ENCODE peak calls at places on chromosomes 3 and 15, in seven cellular contexts. W, K, A, P, U, B and H are unnamed samples.

GRCh38 chr3:14550651-14551611 is 10.8 kb upstream of the GRIP2 start:
- DNase-seq in W (no peak), P (no peak), A (no peak), B (no peak), K (peak), U (no peak), H (no peak)

GRCh38 chr3:45145681-45146614 is at the start of gene CDCP1:
- DNase-seq in U (no peak), B (peak), P (peak), A (no peak), K (no peak), W (no peak), H (no peak)

GRCh38 chr3:197478746-197479668 is 76.8 kb downstream of the BDH1 start:
- DNase-seq in P (peak), A (no peak), B (no peak), W (no peak), U (no peak), K (peak), H (no peak)

GRCh38 chr3:101279765-101280385 is 40.5 kb downstream of the IMPG2 start:
- DNase-seq in W (no peak), U (no peak), B (no peak), P (no peak), K (no peak), A (no peak), H (no peak)

GRCh38 chr3:165984589-165984988 is 147.4 kb upstream of the BCHE start:
- DNase-seq in P (no peak), W (no peak), K (no peak), A (no peak), U (no peak), B (no peak), H (no peak)

GRCh38 chr15:59290311-59291213 is 82.1 kb downstream of the MYO1E start:
- DNase-seq in K (no peak), B (peak), P (no peak), A (no peak), U (no peak), W (no peak), H (no peak)

GRCh38 chr15:89462198-89462912 is 34.0 kb downstream of the RHCG start:
- DNase-seq in K (peak), P (peak), U (no peak), W (no peak), A (no peak), B (no peak), H (no peak)

GRCh38 chr3:133301194-133301593 is 98.7 kb upstream of the BFSP2 start:
- DNase-seq in W (no peak), K (peak), B (no peak), A (no peak), P (no peak), U (no peak), H (no peak)

GRCh38 chr15:71802770-71803169 is 7.6 kb upstream of the NR2E3 start:
- DNase-seq in K (no peak), P (no peak), B (peak), W (no peak), A (no peak), U (peak), H (peak)

GRCh38 chr3:57646723-57647122 is 46.2 kb downstream of the DENND6A start:
- DNase-seq in B (no peak), U (no peak), P (peak), A (no peak), W (no peak), K (peak), H (no peak)

GRCh38 chr3:172094621-172095557 is 55.5 kb downstream of the FNDC3B start:
- DNase-seq in B (peak), W (no peak), P (no peak), A (no peak), U (peak), K (no peak), H (no peak)

GRCh38 chr15:95845862-95846515 is 484.5 kb upstream of the NR2F2 start:
- DNase-seq in K (no peak), B (no peak), P (peak), U (peak), W (peak), A (no peak), H (no peak)

GRCh38 chr3:193722566-193722965 is 129.6 kb downstream of the OPA1 start:
- DNase-seq in B (no peak), U (no peak), A (no peak), K (no peak), W (no peak), P (no peak), H (no peak)

GRCh38 chr3:99286266-99286845 is 352.0 kb upstream of the COL8A1 start:
- DNase-seq in A (no peak), K (peak), W (no peak), U (no peak), P (peak), B (no peak), H (no peak)

GRCh38 chr15:26298666-26299065 is 435.5 kb upstream of the ATP10A start:
- DNase-seq in A (no peak), U (no peak), W (no peak), B (no peak), P (no peak), K (no peak), H (no peak)

GRCh38 chr3:10553586-10554235 is 48.3 kb upstream of the ATP2B2 start:
- DNase-seq in B (no peak), U (no peak), W (peak), P (no peak), K (no peak), A (peak), H (peak)

GRCh38 chr3:56985460-56986327 is 74.8 kb upstream of the SPATA12 start:
- DNase-seq in K (peak), A (no peak), U (no peak), P (no peak), W (no peak), B (no peak), H (no peak)

GRCh38 chr3:45949432-45949831 is 6.2 kb downstream of the CXCR6 start:
- DNase-seq in K (no peak), A (no peak), B (no peak), U (no peak), W (no peak), P (no peak), H (no peak)

GRCh38 chr15:101499863-101500713 is 10.6 kb upstream of the PCSK6 start:
- DNase-seq in U (peak), K (no peak), B (peak), P (peak), W (no peak), A (peak), H (no peak)

GRCh38 chr3:40593351-40593750 is 68.6 kb downstream of the ZNF621 start:
- DNase-seq in P (no peak), A (no peak), B (no peak), K (no peak), U (no peak), W (no peak), H (no peak)

GRCh38 chr15:41578736-41579383 is 19.8 kb downstream of the TYRO3 start:
- DNase-seq in A (no peak), K (no peak), B (no peak), W (no peak), U (no peak), P (no peak), H (no peak)

GRCh38 chr3:158127250-158128219 is 17.6 kb downstream of the RSRC1 start:
- DNase-seq in A (no peak), U (peak), W (no peak), B (no peak), K (peak), P (peak), H (no peak)

GRCh38 chr3:111033470-111034108 is 38.0 kb upstream of the NECTIN3 start:
- DNase-seq in K (no peak), W (no peak), P (no peak), U (no peak), B (no peak), A (no peak), H (no peak)

GRCh38 chr3:144763878-144764454 is 792.3 kb downstream of the DIPK2A start:
- DNase-seq in K (no peak), A (no peak), P (peak), W (no peak), U (peak), B (no peak), H (no peak)

GRCh38 chr3:114299421-114299820 is 5.6 kb downstream of the TIGIT start:
- DNase-seq in B (no peak), A (no peak), K (peak), W (peak), P (peak), U (no peak), H (no peak)

GRCh38 chr15:90132437-90132836 is 30.2 kb upstream of the IDH2 start:
- DNase-seq in W (no peak), K (no peak), A (peak), B (no peak), U (no peak), P (no peak), H (no peak)

GRCh38 chr3:15038306-15038705 is 26.8 kb downstream of the MRPS25 start:
- DNase-seq in P (no peak), U (no peak), A (no peak), B (no peak), K (no peak), W (no peak), H (no peak)

GRCh38 chr3:67033091-67033490 is 35.0 kb downstream of the KBTBD8 start:
- DNase-seq in K (no peak), A (no peak), B (no peak), U (no peak), W (no peak), P (no peak), H (no peak)

GRCh38 chr3:67031986-67032385 is 33.9 kb downstream of the KBTBD8 start:
- DNase-seq in W (no peak), K (no peak), P (no peak), B (no peak), U (no peak), A (no peak), H (no peak)

GRCh38 chr3:67034371-67034770 is 36.3 kb downstream of the KBTBD8 start:
- DNase-seq in B (no peak), P (no peak), K (no peak), U (no peak), W (no peak), A (no peak), H (no peak)

GRCh38 chr3:67037615-67038014 is 39.5 kb downstream of the KBTBD8 start:
- DNase-seq in B (no peak), W (no peak), P (no peak), K (no peak), U (no peak), A (no peak), H (no peak)
- TF ChIP-seq CTCF in B (no peak), W (no peak), P (peak), K (no peak), U (no peak), A (no peak), H (no peak)

GRCh38 chr3:134449277-134449676 is 36.5 kb downstream of the ANAPC13 start:
- DNase-seq in K (peak), U (no peak), B (no peak), A (no peak), P (peak), W (no peak), H (no peak)
- TF ChIP-seq CTCF in K (peak), U (peak), B (peak), A (no peak), P (peak), W (peak), H (peak)

GRCh38 chr3:481680-482079 is 285.1 kb downstream of the CHL1 start:
- DNase-seq in B (peak), K (no peak), W (no peak), A (no peak), U (no peak), P (peak), H (no peak)
- TF ChIP-seq CTCF in B (no peak), K (peak), W (no peak), A (no peak), U (peak), P (peak), H (peak)

GRCh38 chr3:126498936-126499335 is 18.6 kb downstream of the UROC1 start:
- DNase-seq in U (no peak), W (no peak), P (no peak), K (no peak), B (no peak), A (no peak), H (no peak)
- TF ChIP-seq CTCF in U (no peak), W (no peak), P (no peak), K (no peak), B (no peak), A (no peak), H (no peak)